ENCODE peak calls at places on chromosomes 7 and 10, in eight cellular contexts. One of them, this sample, is unnamed.

GRCh38 chr7:111132833-111133232 is 41.9 kb downstream of the LRRN3 start:
- DNase-seq in suprapubic skin: no peak
- DNase-seq in esophagus muscularis mucosa: no peak
- DNase-seq in A549: peak; percentile 12
- DNase-seq in transverse colon: no peak
- DNase-seq in heart left ventricle: no peak
- DNase-seq in NB4: no peak
- DNase-seq in prostate gland: no peak
- DNase-seq in this sample: no peak

GRCh38 chr10:122181055-122181732 is 89.9 kb upstream of the BTBD16 start:
- DNase-seq in suprapubic skin: no peak
- DNase-seq in esophagus muscularis mucosa: no peak
- DNase-seq in A549: peak; percentile 42
- DNase-seq in transverse colon: no peak
- DNase-seq in heart left ventricle: no peak
- DNase-seq in NB4: no peak
- DNase-seq in prostate gland: no peak
- DNase-seq in this sample: no peak

GRCh38 chr10:119542357-119542989 is at the start of gene RGS10:
- DNase-seq in suprapubic skin: peak; percentile 85
- DNase-seq in esophagus muscularis mucosa: no peak
- DNase-seq in A549: peak; percentile 76
- DNase-seq in transverse colon: peak; percentile 86
- DNase-seq in heart left ventricle: peak; percentile 84
- DNase-seq in NB4: peak; percentile 94
- DNase-seq in prostate gland: peak; percentile 84
- DNase-seq in this sample: peak; percentile 49

GRCh38 chr10:18683427-18683826 is 24.2 kb downstream of the ARL5B start:
- DNase-seq in suprapubic skin: no peak
- DNase-seq in esophagus muscularis mucosa: no peak
- DNase-seq in A549: no peak
- DNase-seq in transverse colon: no peak
- DNase-seq in heart left ventricle: no peak
- DNase-seq in NB4: no peak
- DNase-seq in prostate gland: no peak
- DNase-seq in this sample: no peak

GRCh38 chr10:33553951-33554571 is 219.6 kb upstream of the NRP1 start:
- DNase-seq in suprapubic skin: no peak
- DNase-seq in esophagus muscularis mucosa: no peak
- DNase-seq in A549: no peak
- DNase-seq in transverse colon: no peak
- DNase-seq in heart left ventricle: no peak
- DNase-seq in NB4: no peak
- DNase-seq in prostate gland: no peak
- DNase-seq in this sample: no peak

GRCh38 chr10:13816195-13816926 is 229.6 kb downstream of the PRPF18 start:
- DNase-seq in suprapubic skin: no peak
- DNase-seq in esophagus muscularis mucosa: no peak
- DNase-seq in A549: no peak
- DNase-seq in transverse colon: peak; percentile 58
- DNase-seq in heart left ventricle: peak; percentile 89
- DNase-seq in NB4: no peak
- DNase-seq in prostate gland: peak; percentile 70
- DNase-seq in this sample: peak; percentile 69

GRCh38 chr10:78451592-78451991 is 417.9 kb downstream of the RPS24 start:
- DNase-seq in suprapubic skin: no peak
- DNase-seq in esophagus muscularis mucosa: no peak
- DNase-seq in A549: no peak
- DNase-seq in transverse colon: no peak
- DNase-seq in heart left ventricle: peak; percentile 39
- DNase-seq in NB4: no peak
- DNase-seq in prostate gland: no peak
- DNase-seq in this sample: no peak

GRCh38 chr10:73732931-73733623 is 11.1 kb upstream of the SEC24C start:
- DNase-seq in suprapubic skin: no peak
- DNase-seq in esophagus muscularis mucosa: no peak
- DNase-seq in A549: no peak
- DNase-seq in transverse colon: no peak
- DNase-seq in heart left ventricle: peak; percentile 42
- DNase-seq in NB4: no peak
- DNase-seq in prostate gland: no peak
- DNase-seq in this sample: no peak

GRCh38 chr7:98084631-98085030 is 22.0 kb upstream of the LMTK2 start:
- DNase-seq in suprapubic skin: peak; percentile 37
- DNase-seq in esophagus muscularis mucosa: no peak
- DNase-seq in A549: no peak
- DNase-seq in transverse colon: no peak
- DNase-seq in heart left ventricle: no peak
- DNase-seq in NB4: no peak
- DNase-seq in prostate gland: no peak
- DNase-seq in this sample: no peak

GRCh38 chr7:98086231-98086855 is 20.3 kb upstream of the LMTK2 start:
- DNase-seq in suprapubic skin: peak; percentile 82
- DNase-seq in esophagus muscularis mucosa: no peak
- DNase-seq in A549: no peak
- DNase-seq in transverse colon: peak; percentile 94
- DNase-seq in heart left ventricle: no peak
- DNase-seq in NB4: peak; percentile 39
- DNase-seq in prostate gland: peak; percentile 92
- DNase-seq in this sample: peak; percentile 33

GRCh38 chr7:98090116-98090515 is 16.5 kb upstream of the LMTK2 start:
- DNase-seq in suprapubic skin: peak; percentile 1
- DNase-seq in esophagus muscularis mucosa: no peak
- DNase-seq in A549: no peak
- DNase-seq in transverse colon: no peak
- DNase-seq in heart left ventricle: no peak
- DNase-seq in NB4: no peak
- DNase-seq in prostate gland: no peak
- DNase-seq in this sample: no peak

GRCh38 chr7:98081351-98081750 is 25.3 kb upstream of the LMTK2 start:
- DNase-seq in suprapubic skin: no peak
- DNase-seq in esophagus muscularis mucosa: peak; percentile 17
- DNase-seq in A549: no peak
- DNase-seq in transverse colon: no peak
- DNase-seq in heart left ventricle: no peak
- DNase-seq in NB4: no peak
- DNase-seq in prostate gland: no peak
- DNase-seq in this sample: no peak

DNA sequence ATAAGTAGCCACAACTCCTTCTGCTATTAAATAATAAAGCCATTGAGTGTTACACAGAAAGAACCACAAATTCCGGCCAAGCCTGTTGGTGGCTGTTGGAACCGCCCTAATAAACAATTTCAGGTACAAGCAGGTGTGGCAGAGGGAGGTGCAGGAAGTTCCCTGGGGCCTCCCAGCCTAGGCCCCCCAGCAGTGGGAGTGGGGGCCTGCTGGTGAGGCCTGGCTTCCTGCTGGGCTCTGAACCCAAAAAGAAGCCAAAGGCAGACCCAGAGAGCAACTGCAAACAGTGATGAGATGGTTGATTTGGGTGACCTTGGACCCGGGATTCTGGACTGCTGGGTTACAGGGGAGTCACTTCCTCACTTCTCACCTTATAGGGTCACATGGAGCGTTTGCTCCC is 21.0 kb upstream of the LMTK2 start:
- DNase-seq in suprapubic skin: peak; percentile 54
- DNase-seq in esophagus muscularis mucosa: no peak
- DNase-seq in A549: no peak
- DNase-seq in transverse colon: peak; percentile 55
- DNase-seq in heart left ventricle: no peak
- DNase-seq in NB4: no peak
- DNase-seq in prostate gland: peak; percentile 64
- DNase-seq in this sample: no peak
- TF ChIP-seq POLR2A in suprapubic skin: no peak
- TF ChIP-seq POLR2A in esophagus muscularis mucosa: no peak
- TF ChIP-seq POLR2A in A549: no peak
- TF ChIP-seq POLR2A in transverse colon: no peak
- TF ChIP-seq POLR2A in heart left ventricle: no peak
- TF ChIP-seq POLR2A in NB4: no peak
- TF ChIP-seq POLR2A in prostate gland: no peak
- TF ChIP-seq POLR2A in this sample: no peak

DNA sequence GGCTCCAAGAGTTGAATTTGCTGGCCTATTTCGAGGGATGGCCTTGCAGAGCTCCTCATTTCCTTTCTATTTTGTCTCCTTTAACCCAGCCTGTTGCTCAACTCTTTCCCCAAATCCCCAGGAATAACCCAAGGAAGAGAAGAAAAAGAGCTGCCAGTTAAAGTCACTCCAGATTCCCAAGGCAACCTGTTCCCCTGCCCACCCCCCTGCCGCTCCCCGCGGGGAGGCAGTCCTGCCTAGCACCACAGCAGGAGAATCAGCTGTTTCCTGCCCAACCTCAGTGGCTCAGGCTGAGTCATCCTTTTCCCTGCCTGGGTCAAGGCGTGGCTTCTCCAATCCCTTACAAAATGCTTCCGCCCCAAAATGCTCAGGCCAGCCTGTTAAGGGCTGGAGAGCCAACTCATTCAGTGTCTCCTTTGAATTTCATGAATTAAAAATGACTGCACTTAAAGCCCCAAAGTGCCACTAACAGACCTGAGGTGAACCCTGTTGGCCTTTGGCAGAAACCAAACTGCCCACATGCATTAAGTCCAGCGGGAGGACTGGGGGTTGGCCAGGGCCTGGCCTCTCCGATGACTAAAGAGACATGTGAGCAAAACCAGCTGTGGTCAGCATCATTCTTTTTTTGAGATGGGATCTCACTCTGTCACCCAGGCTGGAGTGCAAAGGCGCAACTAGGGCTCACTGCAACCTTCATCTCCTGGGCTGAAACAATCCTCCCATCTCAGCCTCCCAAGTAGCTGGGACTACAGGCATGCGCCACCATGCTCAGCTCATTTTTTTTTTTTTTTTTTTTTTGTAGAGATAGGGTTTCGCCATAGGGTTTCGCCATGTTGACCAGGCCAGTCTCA is 83.2 kb upstream of the KIF5B start:
- DNase-seq in suprapubic skin: peak; percentile 88
- DNase-seq in esophagus muscularis mucosa: peak; percentile 93
- DNase-seq in A549: peak; percentile 90
- DNase-seq in transverse colon: peak; percentile 86
- DNase-seq in heart left ventricle: peak; percentile 88
- DNase-seq in NB4: peak; percentile 84
- DNase-seq in prostate gland: peak; percentile 40
- DNase-seq in this sample: peak; percentile 77
- TF ChIP-seq POLR2A in suprapubic skin: no peak
- TF ChIP-seq POLR2A in esophagus muscularis mucosa: no peak
- TF ChIP-seq POLR2A in A549: peak; percentile 8
- TF ChIP-seq POLR2A in transverse colon: peak; percentile 32
- TF ChIP-seq POLR2A in heart left ventricle: no peak
- TF ChIP-seq POLR2A in NB4: no peak
- TF ChIP-seq POLR2A in prostate gland: no peak
- TF ChIP-seq POLR2A in this sample: no peak

GRCh38 chr10:112394475-112394875 is 20.6 kb downstream of the ACSL5 start:
- DNase-seq in suprapubic skin: no peak
- DNase-seq in esophagus muscularis mucosa: no peak
- DNase-seq in A549: peak; percentile 27
- DNase-seq in transverse colon: peak; percentile 58
- DNase-seq in heart left ventricle: no peak
- DNase-seq in NB4: no peak
- DNase-seq in prostate gland: no peak
- DNase-seq in this sample: no peak

GRCh38 chr10:112395809-112396530 is 22.1 kb downstream of the ACSL5 start:
- DNase-seq in suprapubic skin: no peak
- DNase-seq in esophagus muscularis mucosa: no peak
- DNase-seq in A549: no peak
- DNase-seq in transverse colon: no peak
- DNase-seq in heart left ventricle: no peak
- DNase-seq in NB4: no peak
- DNase-seq in prostate gland: no peak
- DNase-seq in this sample: no peak

GRCh38 chr10:112393827-112394226 is 19.9 kb downstream of the ACSL5 start:
- DNase-seq in suprapubic skin: no peak
- DNase-seq in esophagus muscularis mucosa: no peak
- DNase-seq in A549: no peak
- DNase-seq in transverse colon: no peak
- DNase-seq in heart left ventricle: no peak
- DNase-seq in NB4: no peak
- DNase-seq in prostate gland: no peak
- DNase-seq in this sample: no peak

GRCh38 chr10:112393341-112393740 is 19.4 kb downstream of the ACSL5 start:
- DNase-seq in suprapubic skin: no peak
- DNase-seq in esophagus muscularis mucosa: no peak
- DNase-seq in A549: no peak
- DNase-seq in transverse colon: peak; percentile 44
- DNase-seq in heart left ventricle: no peak
- DNase-seq in NB4: no peak
- DNase-seq in prostate gland: no peak
- DNase-seq in this sample: no peak

DNA sequence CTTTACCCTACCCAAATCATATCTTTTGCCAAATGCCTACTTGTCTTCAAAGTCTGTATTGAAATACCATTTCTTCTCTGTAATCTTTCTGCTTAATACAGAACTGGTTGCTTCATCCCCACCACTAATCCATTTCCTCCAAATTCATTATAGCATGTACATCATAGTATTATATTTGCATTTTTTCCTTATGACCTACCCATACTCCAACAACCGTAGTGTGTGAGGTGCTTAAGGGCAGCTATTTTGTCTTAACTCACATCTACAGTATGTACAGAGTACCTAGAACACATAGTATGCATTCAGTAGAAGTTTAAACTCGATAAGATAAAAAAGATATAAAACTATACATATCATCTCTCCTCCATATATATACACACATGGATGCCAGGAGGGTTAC is 23.7 kb downstream of the ACSL5 start:
- DNase-seq in suprapubic skin: no peak
- DNase-seq in esophagus muscularis mucosa: no peak
- DNase-seq in A549: no peak
- DNase-seq in transverse colon: no peak
- DNase-seq in heart left ventricle: no peak
- DNase-seq in NB4: no peak
- DNase-seq in prostate gland: no peak
- DNase-seq in this sample: no peak
- TF ChIP-seq POLR2A in suprapubic skin: no peak
- TF ChIP-seq POLR2A in esophagus muscularis mucosa: no peak
- TF ChIP-seq POLR2A in A549: no peak
- TF ChIP-seq POLR2A in transverse colon: no peak
- TF ChIP-seq POLR2A in heart left ventricle: no peak
- TF ChIP-seq POLR2A in NB4: no peak
- TF ChIP-seq POLR2A in prostate gland: no peak
- TF ChIP-seq POLR2A in this sample: no peak

GRCh38 chr10:71963351-71963755 is 842 bp upstream of the CHST3 start:
- DNase-seq in suprapubic skin: no peak
- DNase-seq in esophagus muscularis mucosa: no peak
- DNase-seq in A549: no peak
- DNase-seq in transverse colon: no peak
- DNase-seq in heart left ventricle: peak; percentile 68
- DNase-seq in NB4: no peak
- DNase-seq in prostate gland: no peak
- DNase-seq in this sample: no peak

GRCh38 chr10:71965623-71966022 is 1.4 kb downstream of the CHST3 start:
- DNase-seq in suprapubic skin: no peak
- DNase-seq in esophagus muscularis mucosa: no peak
- DNase-seq in A549: no peak
- DNase-seq in transverse colon: no peak
- DNase-seq in heart left ventricle: no peak
- DNase-seq in NB4: no peak
- DNase-seq in prostate gland: no peak
- DNase-seq in this sample: no peak

GRCh38 chr10:71966046-71967004 is 2.1 kb downstream of the CHST3 start:
- DNase-seq in suprapubic skin: no peak
- DNase-seq in esophagus muscularis mucosa: no peak
- DNase-seq in A549: peak; percentile 28
- DNase-seq in transverse colon: no peak
- DNase-seq in heart left ventricle: no peak
- DNase-seq in NB4: no peak
- DNase-seq in prostate gland: no peak
- DNase-seq in this sample: no peak

GRCh38 chr10:71963756-71964668 is at the start of gene CHST3:
- DNase-seq in suprapubic skin: no peak
- DNase-seq in esophagus muscularis mucosa: no peak
- DNase-seq in A549: peak; percentile 32
- DNase-seq in transverse colon: peak; percentile 42
- DNase-seq in heart left ventricle: peak; percentile 88
- DNase-seq in NB4: no peak
- DNase-seq in prostate gland: peak; percentile 41
- DNase-seq in this sample: peak; percentile 37

DNA sequence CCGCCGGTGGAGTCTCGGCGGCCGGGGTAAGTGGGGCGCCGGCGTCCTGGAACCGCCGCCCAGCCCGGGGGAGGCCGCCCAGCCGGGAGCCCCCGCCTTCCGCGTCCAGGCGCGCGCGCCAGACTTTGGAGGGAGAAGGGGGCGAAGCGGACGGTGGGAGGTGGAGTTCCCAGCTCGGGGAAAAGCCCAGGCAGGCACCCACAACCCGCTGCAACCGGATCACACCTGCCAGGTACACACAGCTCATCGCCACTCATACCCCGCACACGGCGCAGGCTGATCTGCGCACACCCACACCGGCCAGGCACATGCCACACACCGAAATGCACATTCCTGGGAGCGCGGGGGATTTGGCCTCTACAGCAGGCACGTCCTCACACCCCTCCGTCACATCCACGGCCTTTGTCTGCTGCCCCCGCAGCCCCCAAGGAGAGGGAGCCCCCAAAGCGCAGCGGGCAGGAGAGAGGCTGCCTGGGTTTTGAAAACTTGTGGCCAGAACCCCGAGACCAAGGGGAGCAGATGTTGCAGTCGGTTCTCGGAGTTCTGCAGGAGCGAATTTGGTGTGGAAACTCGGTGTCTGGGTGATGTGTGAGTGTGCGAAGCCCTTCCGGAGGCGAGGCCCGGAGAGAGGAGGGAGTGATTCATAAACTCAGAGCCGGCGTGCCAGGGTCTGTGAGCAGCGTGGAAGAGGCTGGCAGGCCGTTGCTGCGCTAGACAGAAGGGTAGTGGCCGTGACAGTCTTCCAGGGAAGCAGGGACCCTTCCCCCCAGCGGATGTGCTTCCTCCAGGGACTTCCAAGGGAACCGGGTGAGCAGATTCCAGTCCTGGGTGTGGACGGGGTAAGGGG is 697 bp downstream of the CHST3 start:
- DNase-seq in suprapubic skin: no peak
- DNase-seq in esophagus muscularis mucosa: no peak
- DNase-seq in A549: peak; percentile 42
- DNase-seq in transverse colon: peak; percentile 44
- DNase-seq in heart left ventricle: peak; percentile 77
- DNase-seq in NB4: no peak
- DNase-seq in prostate gland: peak; percentile 60
- DNase-seq in this sample: peak; percentile 51
- TF ChIP-seq POLR2A in suprapubic skin: no peak
- TF ChIP-seq POLR2A in esophagus muscularis mucosa: peak; percentile 44
- TF ChIP-seq POLR2A in A549: no peak
- TF ChIP-seq POLR2A in transverse colon: peak; percentile 28
- TF ChIP-seq POLR2A in heart left ventricle: peak; percentile 10
- TF ChIP-seq POLR2A in NB4: no peak
- TF ChIP-seq POLR2A in prostate gland: no peak
- TF ChIP-seq POLR2A in this sample: no peak

This sample was measured in body of pancreas.